ENCODE peak calls at places on chromosomes 12 and 14, in ten cellular contexts. B, Z, H, U, F, G, Q, A, M and X are unnamed samples.

GRCh38 chr14:93035917-93036651 is 79.6 kb downstream of the ITPK1 start:
- DNase-seq in Q (peak; percentile 24), Z (no peak), F (peak; percentile 91), M (peak; percentile 18), G (no peak), B (peak; percentile 87), H (peak; percentile 48), A (peak; percentile 57), U (peak; percentile 25), X (no peak)

GRCh38 chr14:44412858-44413569 is 94.1 kb downstream of the FSCB start:
- DNase-seq in F (no peak), B (no peak), Q (no peak), H (no peak), Z (no peak), G (no peak), M (no peak), A (no peak), U (no peak), X (no peak)

GRCh38 chr14:51895425-51895824 is 35.0 kb downstream of the GNG2 start:
- DNase-seq in H (no peak), A (no peak), M (no peak), F (no peak), B (no peak), Z (no peak), G (no peak), U (no peak), Q (no peak), X (no peak)

GRCh38 chr14:104363891-104364760 is 215.4 kb upstream of the C14orf180 start:
- DNase-seq in M (no peak), A (no peak), Z (no peak), F (no peak), H (no peak), G (peak; percentile 22), Q (no peak), B (no peak), U (no peak), X (no peak)

GRCh38 chr14:104422301-104423223 is 157.0 kb upstream of the C14orf180 start:
- DNase-seq in G (peak; percentile 44), F (no peak), U (no peak), A (no peak), B (no peak), Q (no peak), Z (no peak), M (no peak), H (no peak), X (no peak)

GRCh38 chr14:64556526-64556925 is 6.8 kb downstream of the PPP1R36 start:
- DNase-seq in B (no peak), G (no peak), H (peak; percentile 75), Z (peak; percentile 83), Q (no peak), M (no peak), U (no peak), F (no peak), A (no peak), X (no peak)

GRCh38 chr12:66251049-66251448 is 51.2 kb upstream of the HELB start:
- DNase-seq in B (no peak), Q (no peak), G (no peak), F (no peak), H (no peak), A (no peak), M (no peak), Z (no peak), U (no peak), X (no peak)

GRCh38 chr14:58815046-58815701 is 177.4 kb downstream of the DACT1 start:
- DNase-seq in Q (no peak), F (no peak), M (peak; percentile 72), H (peak; percentile 75), U (no peak), G (no peak), A (no peak), B (no peak), Z (no peak), X (no peak)

GRCh38 chr12:118432812-118433540 is 56.6 kb downstream of the SUDS3 start:
- DNase-seq in Z (no peak), G (no peak), B (no peak), H (peak; percentile 52), Q (no peak), U (no peak), A (no peak), M (peak; percentile 31), F (no peak), X (peak; percentile 40)

GRCh38 chr12:214005-214736 is at the start of gene SLC6A12:
- DNase-seq in Z (no peak), A (no peak), F (no peak), B (no peak), M (no peak), H (peak; percentile 23), U (no peak), Q (no peak), G (no peak), X (no peak)

GRCh38 chr12:120534703-120535655 is 823 bp downstream of the RNF10 start:
- DNase-seq in M (peak; percentile 77), Q (peak; percentile 51), A (peak; percentile 36), Z (peak; percentile 28), G (peak; percentile 76), F (no peak), B (peak; percentile 52), H (peak; percentile 90), U (peak; percentile 48), X (peak; percentile 46)

GRCh38 chr14:96945721-96946120 is 148.5 kb downstream of the VRK1 start:
- DNase-seq in G (no peak), H (no peak), U (no peak), Z (no peak), Q (no peak), A (no peak), F (no peak), B (no peak), M (no peak), X (no peak)

GRCh38 chr12:113069751-113070116 is 13.2 kb downstream of the DTX1 start:
- DNase-seq in G (peak; percentile 34), F (no peak), U (no peak), Z (no peak), Q (no peak), H (no peak), A (no peak), B (no peak), M (no peak), X (no peak)

GRCh38 chr14:24995016-24995415 is 54.9 kb downstream of the STXBP6 start:
- DNase-seq in Q (no peak), M (no peak), G (no peak), B (no peak), A (no peak), Z (no peak), U (no peak), H (no peak), F (no peak), X (no peak)

GRCh38 chr14:75648066-75648838 is 12.4 kb downstream of the ERG28 start:
- DNase-seq in F (no peak), G (peak; percentile 63), H (peak; percentile 82), M (peak; percentile 98), Q (no peak), B (no peak), A (no peak), U (no peak), Z (peak; percentile 77), X (no peak)

GRCh38 chr12:93657076-93657475 is 20.1 kb upstream of the CRADD start:
- DNase-seq in Q (no peak), G (no peak), F (no peak), U (no peak), B (no peak), A (no peak), M (no peak), Z (no peak), H (no peak), X (no peak)

GRCh38 chr12:4908694-4909396 is 860 bp upstream of the KCNA1 start:
- DNase-seq in M (no peak), Q (no peak), A (peak; percentile 57), U (no peak), G (peak; percentile 40), Z (no peak), F (peak; percentile 16), H (peak; percentile 12), B (peak; percentile 42), X (no peak)

GRCh38 chr12:131112690-131113290 is 159.1 kb downstream of the ADGRD1 start:
- DNase-seq in F (no peak), M (no peak), G (peak; percentile 16), Z (no peak), U (no peak), H (peak; percentile 83), B (no peak), A (no peak), Q (no peak), X (no peak)

GRCh38 chr12:105278043-105278697 is 42.2 kb upstream of the APPL2 start:
- DNase-seq in B (no peak), Z (no peak), U (no peak), M (peak; percentile 31), G (no peak), F (no peak), Q (no peak), H (peak; percentile 75), A (no peak), X (no peak)

GRCh38 chr12:111819191-111820158 is 22.6 kb upstream of the MAPKAPK5 start:
- DNase-seq in B (no peak), F (no peak), U (no peak), H (no peak), M (no peak), A (no peak), G (no peak), Q (no peak), Z (no peak), X (peak; percentile 50)

GRCh38 chr12:124586756-124587155 is 19.3 kb upstream of the NCOR2 start:
- DNase-seq in Q (no peak), U (no peak), B (no peak), G (no peak), F (no peak), H (no peak), A (no peak), Z (no peak), M (no peak), X (peak; percentile 60)